ENCODE peak calls at places on chromosomes 5 and 9, in seven cellular contexts. M, K, J, N, C, T and U are unnamed samples.

GRCh38 chr9:134391319-134392231 is 65.3 kb downstream of the RXRA start:
- DNase-seq in J (no peak), M (no peak), C (no peak), T (no peak), N (no peak), K (no peak), U (no peak)

GRCh38 chr9:15086096-15087030 is 176.1 kb upstream of the FREM1 start:
- DNase-seq in T (no peak), J (no peak), N (no peak), C (no peak), M (peak), K (no peak), U (no peak)

GRCh38 chr5:132849347-132849746 is 16.9 kb downstream of the GDF9 start:
- DNase-seq in T (no peak), C (peak), M (no peak), N (no peak), K (no peak), J (no peak), U (no peak)

GRCh38 chr5:143679777-143680176 is 132.2 kb upstream of the HMHB1 start:
- DNase-seq in J (no peak), K (peak), T (no peak), C (peak), N (peak), M (no peak), U (peak)

GRCh38 chr5:176337913-176338312 is 23.7 kb downstream of the KIAA1191 start:
- DNase-seq in C (no peak), K (no peak), N (no peak), T (no peak), J (no peak), M (no peak), U (no peak)

GRCh38 chr5:96344678-96345612 is 88.1 kb downstream of the PCSK1 start:
- DNase-seq in M (peak), T (peak), K (peak), J (no peak), N (peak), C (peak), U (no peak)

GRCh38 chr5:61637566-61637965 is 305.5 kb downstream of the ZSWIM6 start:
- DNase-seq in C (no peak), K (no peak), T (no peak), N (peak), M (no peak), J (no peak), U (no peak)

GRCh38 chr5:153168226-153168625 is 322.2 kb upstream of the GRIA1 start:
- DNase-seq in J (no peak), T (no peak), N (no peak), C (no peak), M (no peak), K (peak), U (no peak)

GRCh38 chr5:111755942-111756353 is 1.0 kb downstream of the NREP start:
- DNase-seq in J (no peak), N (peak), K (peak), M (peak), C (no peak), T (peak), U (no peak)

GRCh38 chr9:134663084-134663483 is 21.5 kb downstream of the COL5A1 start:
- DNase-seq in J (no peak), M (no peak), K (no peak), N (no peak), T (no peak), C (no peak), U (no peak)

GRCh38 chr5:56190500-56190899 is 42.6 kb downstream of the ANKRD55 start:
- DNase-seq in N (peak), M (peak), J (no peak), T (peak), K (peak), C (no peak), U (no peak)

GRCh38 chr5:154371687-154372086 is 74.1 kb upstream of the SAP30L start:
- DNase-seq in T (no peak), M (no peak), K (peak), J (no peak), C (no peak), N (peak), U (no peak)

GRCh38 chr5:159182691-159183090 is 26.7 kb downstream of the RNF145 start:
- DNase-seq in K (peak), J (no peak), N (peak), M (peak), T (no peak), C (peak), U (no peak)

GRCh38 chr5:42656661-42657035 is 100.0 kb upstream of the CCDC152 start:
- DNase-seq in K (no peak), M (peak), T (no peak), N (no peak), C (no peak), J (no peak), U (no peak)

GRCh38 chr5:39892708-39893107 is 467.9 kb upstream of the DAB2 start:
- DNase-seq in T (no peak), J (no peak), K (peak), C (no peak), M (peak), N (no peak), U (no peak)

GRCh38 chr9:137286980-137287383 is 9.5 kb downstream of the TOR4A start:
- DNase-seq in K (peak), T (peak), J (no peak), N (peak), C (peak), M (peak), U (no peak)

GRCh38 chr5:42951169-42951846 is 88.8 kb downstream of the ANXA2R start:
- DNase-seq in C (no peak), K (peak), N (peak), M (peak), T (no peak), J (no peak), U (no peak)

GRCh38 chr5:140104100-140104499 is 9.8 kb upstream of the PURA start:
- DNase-seq in C (no peak), K (no peak), T (no peak), N (no peak), J (no peak), M (no peak), U (no peak)

GRCh38 chr9:132768932-132769894 is 98.9 kb downstream of the GTF3C4 start:
- DNase-seq in M (peak), T (peak), J (peak), C (peak), N (peak), K (peak), U (no peak)

GRCh38 chr5:59407967-59408366 is 485.6 kb downstream of the PDE4D start:
- DNase-seq in K (no peak), M (no peak), N (no peak), J (no peak), C (no peak), T (no peak), U (no peak)

GRCh38 chr5:169248520-169248919 is 52.4 kb downstream of the SLIT3 start:
- DNase-seq in J (no peak), M (no peak), N (peak), T (no peak), C (no peak), K (no peak), U (no peak)

GRCh38 chr9:132647806-132648205 is 22.0 kb downstream of the DDX31 start:
- DNase-seq in T (no peak), N (peak), J (no peak), M (no peak), K (no peak), C (no peak), U (no peak)

GRCh38 chr5:6402939-6403338 is 24.6 kb upstream of the MED10 start:
- DNase-seq in N (peak), C (no peak), T (peak), J (no peak), M (no peak), K (peak), U (no peak)

GRCh38 chr5:176737746-176738699 is 72.3 kb upstream of the UNC5A start:
- DNase-seq in M (no peak), J (no peak), T (no peak), N (no peak), C (no peak), K (no peak), U (no peak)

GRCh38 chr5:125464847-125465432 is 718.5 kb upstream of the ZNF608 start:
- DNase-seq in M (no peak), N (no peak), J (no peak), K (no peak), C (no peak), T (no peak), U (no peak)

GRCh38 chr5:14753947-14754346 is 89.4 kb downstream of the OTULIN start:
- DNase-seq in K (no peak), T (no peak), C (no peak), M (no peak), J (no peak), N (no peak), U (no peak)

GRCh38 chr5:96733771-96734498 is 71.8 kb downstream of the CAST start:
- DNase-seq in T (no peak), K (peak), M (no peak), J (no peak), N (no peak), C (no peak), U (no peak)

GRCh38 chr5:14097998-14098471 is 45.1 kb upstream of the TRIO start:
- DNase-seq in K (peak), N (peak), T (no peak), M (no peak), C (no peak), J (no peak), U (no peak)